ENCODE peak calls at places on chromosomes 11 and 22, in eight cellular contexts. One of them, this sample, is unnamed.

GRCh38 chr11:30879322-30880020 is 293.3 kb upstream of the MPPED2 start:
- DNase-seq in glutamatergic neuron: no peak
- DNase-seq in cardiac fibroblast: peak; percentile 39
- DNase-seq in GM23338: no peak
- DNase-seq in PC-3: no peak
- DNase-seq in cardiac muscle cell: peak; percentile 58
- DNase-seq in GM13977: no peak
- DNase-seq in BJ: no peak
- DNase-seq in this sample: no peak

GRCh38 chr11:46050065-46050464 is 71.2 kb downstream of the PHF21A start:
- DNase-seq in glutamatergic neuron: peak; percentile 16
- DNase-seq in cardiac fibroblast: peak; percentile 85
- DNase-seq in GM23338: peak; percentile 58
- DNase-seq in PC-3: peak; percentile 23
- DNase-seq in cardiac muscle cell: peak; percentile 91
- DNase-seq in GM13977: no peak
- DNase-seq in BJ: peak; percentile 44
- DNase-seq in this sample: peak; percentile 8

GRCh38 chr11:70544774-70545625 is 146.7 kb downstream of the CTTN start:
- DNase-seq in glutamatergic neuron: no peak
- DNase-seq in cardiac fibroblast: no peak
- DNase-seq in GM23338: peak; percentile 61
- DNase-seq in PC-3: peak; percentile 74
- DNase-seq in cardiac muscle cell: no peak
- DNase-seq in GM13977: no peak
- DNase-seq in BJ: no peak
- DNase-seq in this sample: no peak

GRCh38 chr11:94511932-94512781 is at the start of gene C11orf97:
- DNase-seq in glutamatergic neuron: peak; percentile 76
- DNase-seq in cardiac fibroblast: peak; percentile 50
- DNase-seq in GM23338: peak; percentile 91
- DNase-seq in PC-3: peak; percentile 76
- DNase-seq in cardiac muscle cell: peak; percentile 70
- DNase-seq in GM13977: peak; percentile 55
- DNase-seq in BJ: no peak
- DNase-seq in this sample: peak; percentile 84

GRCh38 chr22:41914611-41915034 is 251 bp downstream of the SHISA8 start:
- DNase-seq in glutamatergic neuron: no peak
- DNase-seq in cardiac fibroblast: no peak
- DNase-seq in GM23338: no peak
- DNase-seq in PC-3: no peak
- DNase-seq in cardiac muscle cell: no peak
- DNase-seq in GM13977: no peak
- DNase-seq in BJ: no peak
- DNase-seq in this sample: peak; percentile 47

GRCh38 chr11:24324211-24324610 is 172.6 kb upstream of the LUZP2 start:
- DNase-seq in glutamatergic neuron: no peak
- DNase-seq in cardiac fibroblast: peak; percentile 15
- DNase-seq in GM23338: peak; percentile 4
- DNase-seq in PC-3: peak; percentile 40
- DNase-seq in cardiac muscle cell: no peak
- DNase-seq in GM13977: no peak
- DNase-seq in BJ: no peak
- DNase-seq in this sample: no peak

GRCh38 chr22:40381461-40381860 is 11.1 kb downstream of the SGSM3 start:
- DNase-seq in glutamatergic neuron: no peak
- DNase-seq in cardiac fibroblast: no peak
- DNase-seq in GM23338: no peak
- DNase-seq in PC-3: no peak
- DNase-seq in cardiac muscle cell: no peak
- DNase-seq in GM13977: no peak
- DNase-seq in BJ: no peak
- DNase-seq in this sample: no peak

GRCh38 chr22:28917747-28918543 is 34.6 kb downstream of the ZNRF3 start:
- DNase-seq in glutamatergic neuron: peak; percentile 38
- DNase-seq in cardiac fibroblast: no peak
- DNase-seq in GM23338: peak; percentile 54
- DNase-seq in PC-3: no peak
- DNase-seq in cardiac muscle cell: peak; percentile 86
- DNase-seq in GM13977: no peak
- DNase-seq in BJ: no peak
- DNase-seq in this sample: peak; percentile 49

GRCh38 chr11:69908511-69909220 is 89.5 kb upstream of the FGF3 start:
- DNase-seq in glutamatergic neuron: no peak
- DNase-seq in cardiac fibroblast: no peak
- DNase-seq in GM23338: no peak
- DNase-seq in PC-3: no peak
- DNase-seq in cardiac muscle cell: no peak
- DNase-seq in GM13977: no peak
- DNase-seq in BJ: no peak
- DNase-seq in this sample: no peak

GRCh38 chr11:122727101-122727929 is 71.8 kb downstream of the UBASH3B start:
- DNase-seq in glutamatergic neuron: no peak
- DNase-seq in cardiac fibroblast: no peak
- DNase-seq in GM23338: no peak
- DNase-seq in PC-3: no peak
- DNase-seq in cardiac muscle cell: no peak
- DNase-seq in GM13977: peak; percentile 53
- DNase-seq in BJ: no peak
- DNase-seq in this sample: no peak

GRCh38 chr22:29717789-29718188 is 2.0 kb upstream of the CABP7 start:
- DNase-seq in glutamatergic neuron: no peak
- DNase-seq in cardiac fibroblast: no peak
- DNase-seq in GM23338: no peak
- DNase-seq in PC-3: no peak
- DNase-seq in cardiac muscle cell: no peak
- DNase-seq in GM13977: no peak
- DNase-seq in BJ: no peak
- DNase-seq in this sample: no peak

GRCh38 chr11:19574916-19575315 is 137.7 kb upstream of the NAV2 start:
- DNase-seq in glutamatergic neuron: no peak
- DNase-seq in cardiac fibroblast: no peak
- DNase-seq in GM23338: no peak
- DNase-seq in PC-3: no peak
- DNase-seq in cardiac muscle cell: no peak
- DNase-seq in GM13977: no peak
- DNase-seq in BJ: no peak
- DNase-seq in this sample: no peak

GRCh38 chr11:15341587-15341986 is 226.9 kb downstream of the INSC start:
- DNase-seq in glutamatergic neuron: no peak
- DNase-seq in cardiac fibroblast: no peak
- DNase-seq in GM23338: no peak
- DNase-seq in PC-3: no peak
- DNase-seq in cardiac muscle cell: no peak
- DNase-seq in GM13977: no peak
- DNase-seq in BJ: no peak
- DNase-seq in this sample: no peak

GRCh38 chr11:1089738-1090599 is 15.3 kb downstream of the MUC2 start:
- DNase-seq in glutamatergic neuron: peak; percentile 10
- DNase-seq in cardiac fibroblast: no peak
- DNase-seq in GM23338: no peak
- DNase-seq in PC-3: no peak
- DNase-seq in cardiac muscle cell: no peak
- DNase-seq in GM13977: no peak
- DNase-seq in BJ: no peak
- DNase-seq in this sample: no peak

GRCh38 chr22:46036558-46037408 is 59.8 kb upstream of the WNT7B start:
- DNase-seq in glutamatergic neuron: no peak
- DNase-seq in cardiac fibroblast: peak; percentile 23
- DNase-seq in GM23338: peak; percentile 74
- DNase-seq in PC-3: peak; percentile 57
- DNase-seq in cardiac muscle cell: peak; percentile 39
- DNase-seq in GM13977: no peak
- DNase-seq in BJ: no peak
- DNase-seq in this sample: no peak

GRCh38 chr11:121630041-121630440 is 177.3 kb upstream of the SORL1-AS1 start:
- DNase-seq in glutamatergic neuron: no peak
- DNase-seq in cardiac fibroblast: peak; percentile 84
- DNase-seq in GM23338: no peak
- DNase-seq in PC-3: peak; percentile 88
- DNase-seq in cardiac muscle cell: no peak
- DNase-seq in GM13977: no peak
- DNase-seq in BJ: no peak
- DNase-seq in this sample: no peak

GRCh38 chr11:109697140-109697843 is 275.3 kb downstream of the C11orf87 start:
- DNase-seq in glutamatergic neuron: no peak
- DNase-seq in cardiac fibroblast: peak; percentile 73
- DNase-seq in GM23338: peak; percentile 78
- DNase-seq in PC-3: peak; percentile 64
- DNase-seq in cardiac muscle cell: peak; percentile 68
- DNase-seq in GM13977: peak; percentile 34
- DNase-seq in BJ: no peak
- DNase-seq in this sample: peak; percentile 8

GRCh38 chr22:49727191-49727880 is 100.3 kb downstream of the BRD1 start:
- DNase-seq in glutamatergic neuron: no peak
- DNase-seq in cardiac fibroblast: no peak
- DNase-seq in GM23338: no peak
- DNase-seq in PC-3: no peak
- DNase-seq in cardiac muscle cell: no peak
- DNase-seq in GM13977: no peak
- DNase-seq in BJ: no peak
- DNase-seq in this sample: no peak

GRCh38 chr11:60971520-60971919 is at the start of gene CD6:
- DNase-seq in glutamatergic neuron: no peak
- DNase-seq in cardiac fibroblast: no peak
- DNase-seq in GM23338: no peak
- DNase-seq in PC-3: no peak
- DNase-seq in cardiac muscle cell: no peak
- DNase-seq in GM13977: no peak
- DNase-seq in BJ: no peak
- DNase-seq in this sample: no peak

GRCh38 chr11:63873381-63873780 is 34.5 kb downstream of the MARK2 start:
- DNase-seq in glutamatergic neuron: no peak
- DNase-seq in cardiac fibroblast: no peak
- DNase-seq in GM23338: no peak
- DNase-seq in PC-3: no peak
- DNase-seq in cardiac muscle cell: no peak
- DNase-seq in GM13977: no peak
- DNase-seq in BJ: no peak
- DNase-seq in this sample: no peak

GRCh38 chr11:63874511-63874910 is 35.6 kb downstream of the MARK2 start:
- DNase-seq in glutamatergic neuron: no peak
- DNase-seq in cardiac fibroblast: no peak
- DNase-seq in GM23338: no peak
- DNase-seq in PC-3: no peak
- DNase-seq in cardiac muscle cell: peak; percentile 78
- DNase-seq in GM13977: no peak
- DNase-seq in BJ: no peak
- DNase-seq in this sample: no peak

GRCh38 chr11:63870351-63871197 is 31.7 kb downstream of the MARK2 start:
- DNase-seq in glutamatergic neuron: no peak
- DNase-seq in cardiac fibroblast: no peak
- DNase-seq in GM23338: no peak
- DNase-seq in PC-3: no peak
- DNase-seq in cardiac muscle cell: no peak
- DNase-seq in GM13977: no peak
- DNase-seq in BJ: no peak
- DNase-seq in this sample: no peak

GRCh38 chr11:63872833-63873201 is 33.9 kb downstream of the MARK2 start:
- DNase-seq in glutamatergic neuron: no peak
- DNase-seq in cardiac fibroblast: no peak
- DNase-seq in GM23338: no peak
- DNase-seq in PC-3: no peak
- DNase-seq in cardiac muscle cell: no peak
- DNase-seq in GM13977: no peak
- DNase-seq in BJ: no peak
- DNase-seq in this sample: no peak

DNA sequence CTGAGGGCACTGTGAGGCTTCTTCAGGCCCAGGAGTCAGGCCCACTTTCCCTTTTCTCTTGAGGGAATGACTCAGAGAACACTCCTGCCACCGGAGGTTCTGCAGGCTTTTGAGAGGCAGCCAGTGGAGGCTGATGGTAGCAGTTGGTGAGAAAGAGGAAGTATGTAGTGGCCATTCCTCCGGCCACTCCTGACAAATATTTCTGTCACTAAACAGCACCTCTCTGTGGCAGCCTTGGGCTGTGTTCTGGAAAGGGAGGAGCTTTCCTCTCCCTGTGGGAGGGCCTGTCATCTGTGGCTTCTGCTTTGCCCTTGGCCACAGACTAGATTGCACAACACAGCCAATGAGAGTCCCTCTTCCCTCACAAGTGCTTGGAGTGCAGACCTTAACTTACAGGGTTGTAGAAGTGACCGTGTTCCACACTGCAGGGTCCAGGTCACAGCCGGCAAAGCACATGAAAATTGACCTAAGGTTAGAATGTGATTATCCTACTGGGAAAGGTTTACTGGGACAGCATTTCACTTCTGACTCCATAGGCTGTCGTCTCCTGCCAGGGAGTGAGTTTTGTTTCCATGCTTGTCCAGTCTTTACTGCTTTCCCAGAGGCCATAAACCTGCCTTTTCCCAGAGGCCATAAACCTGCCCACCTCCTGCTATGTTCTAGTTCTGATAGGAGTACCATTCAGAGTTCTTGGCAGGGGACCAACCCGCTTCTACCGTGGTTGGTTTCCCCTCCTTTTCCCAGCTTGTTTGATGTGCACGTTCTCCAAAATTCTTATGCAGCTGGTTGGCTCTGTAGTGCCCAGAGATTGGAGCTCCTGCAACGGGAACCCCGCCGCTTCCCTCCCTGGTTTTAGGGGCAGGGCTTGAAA is 33.3 kb downstream of the MARK2 start:
- DNase-seq in glutamatergic neuron: peak; percentile 62
- DNase-seq in cardiac fibroblast: peak; percentile 96
- DNase-seq in GM23338: peak; percentile 67
- DNase-seq in PC-3: peak; percentile 99
- DNase-seq in cardiac muscle cell: peak; percentile 93
- DNase-seq in GM13977: peak; percentile 79
- DNase-seq in BJ: peak; percentile 92
- DNase-seq in this sample: peak; percentile 67
- TF ChIP-seq CTCF in glutamatergic neuron: no peak
- TF ChIP-seq CTCF in cardiac fibroblast: peak; percentile 39
- TF ChIP-seq CTCF in GM23338: peak; percentile 50
- TF ChIP-seq CTCF in PC-3: peak; percentile 78
- TF ChIP-seq CTCF in cardiac muscle cell: peak; percentile 32
- TF ChIP-seq CTCF in GM13977: peak; percentile 65
- TF ChIP-seq CTCF in BJ: peak; percentile 40
- TF ChIP-seq CTCF in this sample: no peak

GRCh38 chr11:104164028-104164520 is at the start of gene PDGFD:
- DNase-seq in glutamatergic neuron: peak; percentile 67
- DNase-seq in cardiac fibroblast: peak; percentile 64
- DNase-seq in GM23338: peak; percentile 93
- DNase-seq in PC-3: peak; percentile 67
- DNase-seq in cardiac muscle cell: peak; percentile 91
- DNase-seq in GM13977: peak; percentile 60
- DNase-seq in BJ: no peak
- DNase-seq in this sample: peak; percentile 85
- TF ChIP-seq CTCF in glutamatergic neuron: peak; percentile 23
- TF ChIP-seq CTCF in cardiac fibroblast: peak; percentile 39
- TF ChIP-seq CTCF in GM23338: peak; percentile 52
- TF ChIP-seq CTCF in PC-3: peak; percentile 46
- TF ChIP-seq CTCF in cardiac muscle cell: peak; percentile 60
- TF ChIP-seq CTCF in GM13977: no peak
- TF ChIP-seq CTCF in BJ: peak; percentile 46
- TF ChIP-seq CTCF in this sample: peak; percentile 51

GRCh38 chr11:33704240-33705002 is 3.8 kb upstream of the C11orf91 start:
- DNase-seq in glutamatergic neuron: no peak
- DNase-seq in cardiac fibroblast: peak; percentile 29
- DNase-seq in GM23338: no peak
- DNase-seq in PC-3: no peak
- DNase-seq in cardiac muscle cell: no peak
- DNase-seq in GM13977: no peak
- DNase-seq in BJ: no peak
- DNase-seq in this sample: no peak
- TF ChIP-seq CTCF in glutamatergic neuron: peak; percentile 7
- TF ChIP-seq CTCF in cardiac fibroblast: peak; percentile 27
- TF ChIP-seq CTCF in GM23338: no peak
- TF ChIP-seq CTCF in PC-3: peak; percentile 29
- TF ChIP-seq CTCF in cardiac muscle cell: no peak
- TF ChIP-seq CTCF in GM13977: no peak
- TF ChIP-seq CTCF in BJ: peak; percentile 21
- TF ChIP-seq CTCF in this sample: no peak

GRCh38 chr11:9139628-9140357 is 48.4 kb upstream of the SCUBE2 start:
- DNase-seq in glutamatergic neuron: no peak
- DNase-seq in cardiac fibroblast: no peak
- DNase-seq in GM23338: no peak
- DNase-seq in PC-3: no peak
- DNase-seq in cardiac muscle cell: no peak
- DNase-seq in GM13977: no peak
- DNase-seq in BJ: no peak
- DNase-seq in this sample: no peak
- TF ChIP-seq CTCF in glutamatergic neuron: no peak
- TF ChIP-seq CTCF in cardiac fibroblast: no peak
- TF ChIP-seq CTCF in GM23338: no peak
- TF ChIP-seq CTCF in PC-3: no peak
- TF ChIP-seq CTCF in cardiac muscle cell: no peak
- TF ChIP-seq CTCF in GM13977: no peak
- TF ChIP-seq CTCF in BJ: no peak
- TF ChIP-seq CTCF in this sample: no peak

This sample was measured in nephron progenitor cell.